ENCODE peak calls at places on chromosomes 6 and 20, in seven cellular contexts. Z is lower leg skin, B is PC-3, I is fibroblast of the aortic adventitia, H is HFFc6, A is brain microvascular endothelial cell, T is psoas muscle. O is an unnamed sample.

GRCh38 chr6:97925504-97925903 is 642.5 kb upstream of the MMS22L start:
- DNase-seq in B (peak; percentile 6), H (no peak), Z (no peak), I (no peak), T (no peak), A (no peak), O (no peak)

GRCh38 chr6:13355969-13356368 is 27.6 kb upstream of the TBC1D7 start:
- DNase-seq in T (no peak), H (no peak), Z (no peak), B (no peak), A (no peak), I (no peak), O (no peak)

GRCh38 chr20:16477632-16478031 is 95.6 kb downstream of the KIF16B start:
- DNase-seq in I (peak; percentile 2), A (no peak), T (no peak), Z (no peak), B (peak; percentile 33), H (no peak), O (no peak)

GRCh38 chr6:112743343-112743742 is 396.2 kb downstream of the RFPL4B start:
- DNase-seq in I (no peak), B (no peak), A (no peak), T (no peak), H (no peak), Z (no peak), O (no peak)

GRCh38 chr6:118893095-118893881 is 664 bp upstream of the ASF1A start:
- DNase-seq in A (peak; percentile 66), Z (no peak), B (peak; percentile 57), T (no peak), H (peak; percentile 62), I (peak; percentile 78), O (no peak)

GRCh38 chr20:63915471-63915870 is 20.5 kb downstream of the DNAJC5 start:
- DNase-seq in I (no peak), Z (no peak), B (no peak), T (no peak), H (no peak), A (no peak), O (no peak)

GRCh38 chr20:57395111-57395959 is 4.1 kb downstream of the RBM38 start:
- DNase-seq in B (no peak), A (no peak), H (no peak), Z (no peak), T (peak; percentile 86), I (peak; percentile 83), O (peak; percentile 53)

GRCh38 chr6:128339635-128340436 is 180.6 kb downstream of the PTPRK start:
- DNase-seq in A (no peak), I (peak; percentile 29), H (no peak), B (no peak), Z (no peak), T (no peak), O (no peak)

GRCh38 chr6:27374824-27375612 is 13.5 kb upstream of the ZNF391 start:
- DNase-seq in Z (peak; percentile 94), T (peak; percentile 60), H (peak; percentile 25), I (peak; percentile 43), B (peak; percentile 89), A (peak; percentile 44), O (peak; percentile 87)

GRCh38 chr6:91376686-91377085 is 789.8 kb upstream of the MAP3K7 start:
- DNase-seq in Z (no peak), I (no peak), H (no peak), B (peak; percentile 1), T (no peak), A (no peak), O (no peak)

GRCh38 chr6:144853603-144854002 is 568.5 kb downstream of the UTRN start:
- DNase-seq in Z (no peak), I (no peak), H (no peak), T (no peak), A (no peak), B (no peak), O (no peak)

GRCh38 chr6:109447087-109447486 is 6.6 kb downstream of the SMPD2 start:
- DNase-seq in A (no peak), Z (no peak), B (no peak), H (no peak), I (no peak), T (no peak), O (no peak)

GRCh38 chr6:7261030-7261841 is 51.8 kb downstream of the SSR1 start:
- DNase-seq in Z (peak; percentile 95), I (peak; percentile 78), A (peak; percentile 78), H (peak; percentile 90), T (peak; percentile 84), B (peak; percentile 95), O (peak; percentile 92)

GRCh38 chr6:108764580-108764950 is 83.7 kb upstream of the ARMC2 start:
- DNase-seq in A (no peak), I (no peak), T (no peak), H (no peak), Z (peak; percentile 14), B (no peak), O (no peak)

GRCh38 chr6:125637207-125637606 is 112.2 kb upstream of the HEY2 start:
- DNase-seq in H (no peak), Z (no peak), B (no peak), I (no peak), A (no peak), T (no peak), O (no peak)

GRCh38 chr6:127818149-127818548 is 82.7 kb downstream of the THEMIS start:
- DNase-seq in B (no peak), H (no peak), T (no peak), I (no peak), Z (no peak), A (no peak), O (no peak)

GRCh38 chr20:61558726-61559125 is 306.7 kb downstream of the CDH4 start:
- DNase-seq in A (no peak), I (peak; percentile 2), B (no peak), H (peak; percentile 46), T (no peak), Z (no peak), O (no peak)

GRCh38 chr6:167303660-167304625 is 12.8 kb downstream of the UNC93A start:
- DNase-seq in A (no peak), H (no peak), B (no peak), I (no peak), Z (no peak), T (no peak), O (no peak)

GRCh38 chr6:1915226-1915625 is 305.5 kb downstream of the FOXC1 start:
- DNase-seq in B (no peak), A (no peak), I (no peak), Z (no peak), T (no peak), H (no peak), O (no peak)

GRCh38 chr20:5261763-5262162 is 55.0 kb downstream of the PROKR2 start:
- DNase-seq in T (no peak), I (no peak), B (no peak), Z (no peak), A (no peak), H (no peak), O (no peak)

GRCh38 chr6:167576050-167576741 is 250.5 kb upstream of the AFDN start:
- DNase-seq in T (no peak), I (no peak), B (no peak), H (no peak), A (no peak), Z (peak; percentile 67), O (no peak)

GRCh38 chr20:44780226-44780625 is 30.1 kb downstream of the RIMS4 start:
- DNase-seq in T (no peak), H (peak; percentile 23), B (peak; percentile 70), Z (no peak), I (peak; percentile 72), A (peak; percentile 32), O (no peak)

GRCh38 chr6:151391471-151392428 is at the start of gene ZBTB2:
- DNase-seq in T (peak; percentile 73), Z (peak; percentile 93), A (peak; percentile 67), I (peak; percentile 67), H (peak; percentile 82), B (peak; percentile 70), O (peak; percentile 78)

DNA sequence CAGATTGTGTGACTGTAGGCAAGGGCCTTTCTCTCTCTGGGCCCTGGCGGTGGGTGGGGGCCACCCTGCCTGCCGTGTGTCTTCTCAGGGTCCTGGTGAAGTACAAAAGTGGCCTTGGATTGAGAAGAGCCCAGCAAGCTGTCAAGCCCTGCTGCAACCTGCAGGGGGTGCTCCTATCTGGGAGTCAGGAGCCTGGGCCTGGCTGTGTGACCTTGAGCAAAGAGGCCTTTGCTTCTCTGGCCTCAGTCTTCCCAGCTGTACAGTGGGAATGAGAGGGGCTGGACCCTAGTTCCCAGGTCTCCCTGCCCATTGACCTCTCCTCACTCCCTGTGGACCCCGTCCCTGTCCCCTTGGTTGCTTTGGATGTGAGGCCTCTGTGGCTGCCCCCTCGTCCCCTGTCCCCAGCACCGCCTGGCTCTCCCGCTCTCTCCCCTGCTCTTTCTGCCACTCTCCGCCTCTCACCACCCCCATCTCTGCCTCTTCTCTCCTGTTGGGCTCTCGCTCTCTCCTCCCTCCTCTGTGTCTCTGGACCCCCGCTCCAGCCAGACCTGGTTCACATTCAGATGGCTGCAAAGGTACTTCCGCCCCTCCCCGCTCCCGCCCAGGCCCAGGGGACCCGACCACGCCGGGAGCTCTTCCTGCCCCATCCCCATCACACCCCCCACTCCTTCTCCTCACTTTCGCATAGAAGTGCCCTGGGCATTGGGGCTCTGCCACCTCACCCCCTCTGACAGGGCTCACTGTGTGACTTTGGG is 46.7 kb downstream of the SRC start:
- DNase-seq in Z (no peak), I (no peak), B (peak; percentile 27), H (no peak), A (no peak), T (peak; percentile 8), O (peak; percentile 38)
- TF ChIP-seq CTCF in Z (no peak), I (peak; percentile 33), B (peak; percentile 57), H (peak; percentile 72), A (peak; percentile 67), T (no peak), O (peak; percentile 17)

GRCh38 chr20:10381477-10381876 is 52.5 kb downstream of the MKKS start:
- DNase-seq in Z (no peak), A (no peak), I (peak; percentile 9), T (no peak), H (no peak), B (peak; percentile 42), O (no peak)
- TF ChIP-seq CTCF in Z (no peak), A (peak; percentile 10), I (no peak), T (no peak), H (peak; percentile 43), B (peak; percentile 56), O (no peak)

DNA sequence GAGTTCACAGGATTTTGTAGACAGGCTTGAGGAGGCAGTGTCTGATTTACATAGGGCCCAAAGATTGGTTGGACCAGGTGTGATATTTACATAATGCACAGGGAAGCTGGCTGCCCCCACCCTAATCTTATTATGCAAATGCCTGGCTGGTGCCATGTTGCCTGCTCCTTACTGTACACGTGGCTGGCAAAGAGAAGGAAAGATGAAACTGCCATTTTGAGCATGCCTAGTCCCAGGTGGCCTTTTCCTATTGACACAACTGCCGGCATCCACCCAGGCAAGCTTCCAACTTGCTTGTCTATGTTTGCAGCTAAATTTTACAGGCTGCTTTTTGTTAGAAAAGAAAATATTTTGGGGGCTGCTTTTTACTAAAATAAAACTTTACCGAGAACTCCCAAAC is 174.6 kb downstream of the LMBRD1 start:
- DNase-seq in B (no peak), T (no peak), Z (no peak), H (no peak), I (no peak), A (no peak), O (no peak)
- TF ChIP-seq CTCF in B (no peak), T (no peak), Z (no peak), H (no peak), I (no peak), A (no peak), O (no peak)

DNA sequence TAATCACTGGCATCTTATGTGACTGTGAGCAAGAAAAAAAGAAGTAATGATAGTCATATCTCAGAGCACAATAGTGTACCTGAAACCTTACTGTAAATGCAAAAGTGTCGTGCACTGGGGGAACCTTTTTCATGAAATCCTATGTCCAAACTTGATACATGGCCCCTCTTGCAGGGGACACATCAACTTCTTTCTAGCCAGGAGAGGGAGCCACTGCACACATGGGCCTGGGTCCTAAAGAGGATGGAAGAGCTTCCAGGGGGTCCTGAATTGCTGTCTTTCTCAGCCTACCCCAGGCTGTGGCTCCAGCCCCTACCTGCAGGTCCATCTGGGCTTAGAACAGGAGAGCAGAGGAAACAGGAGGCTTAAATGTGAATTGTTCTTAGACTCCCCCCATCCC is 165.7 kb downstream of the SOD2 start:
- DNase-seq in H (no peak), A (no peak), T (no peak), B (no peak), I (no peak), Z (no peak), O (no peak)
- TF ChIP-seq CTCF in H (no peak), A (no peak), T (no peak), B (no peak), I (no peak), Z (no peak), O (no peak)

O was measured in lower lobe of right lung.